ENCODE peak calls at places on chromosomes 5 and 9, in ten cellular contexts. C, R, S, W, O, N, X, L, E and G are unnamed samples.

GRCh38 chr9:109439378-109440116 is 58.6 kb downstream of the PTPN3 start:
- DNase-seq in C (no peak), R (no peak), S (no peak), W (no peak), O (no peak), N (no peak), X (no peak), L (no peak), E (no peak), G (no peak)

GRCh38 chr5:72324186-72324825 is 4.1 kb downstream of the PTCD2 start:
- DNase-seq in C (no peak), R (no peak), S (no peak), W (no peak), O (peak), N (no peak), X (no peak), L (peak), E (peak), G (no peak)

GRCh38 chr9:97076238-97076637 is 37.3 kb upstream of the CTSV start:
- DNase-seq in C (no peak), R (no peak), S (no peak), W (no peak), O (no peak), N (no peak), X (no peak), L (no peak), E (no peak), G (no peak)

GRCh38 chr5:73637565-73637964 is 11.6 kb downstream of the ARHGEF28 start:
- DNase-seq in C (no peak), R (no peak), S (no peak), W (peak), O (no peak), N (no peak), X (no peak), L (no peak), E (no peak), G (no peak)

GRCh38 chr9:93944011-93944410 is 11.1 kb downstream of the BARX1 start:
- DNase-seq in C (no peak), R (no peak), S (no peak), W (no peak), O (no peak), N (no peak), X (no peak), L (no peak), E (no peak), G (no peak)

GRCh38 chr5:155839251-155840037 is 487.5 kb upstream of the SGCD start:
- DNase-seq in C (no peak), R (peak), S (peak), W (peak), O (no peak), N (no peak), X (no peak), L (no peak), E (no peak), G (no peak)

GRCh38 chr9:38413283-38413682 is 11.0 kb downstream of the IGFBPL1 start:
- DNase-seq in C (no peak), R (no peak), S (no peak), W (no peak), O (no peak), N (no peak), X (no peak), L (no peak), E (no peak), G (no peak)

GRCh38 chr9:134533850-134534585 is 107.6 kb upstream of the COL5A1 start:
- DNase-seq in C (peak), R (no peak), S (peak), W (no peak), O (no peak), N (no peak), X (no peak), L (peak), E (no peak), G (no peak)

GRCh38 chr5:80672140-80672736 is 17.5 kb upstream of the DHFR start:
- DNase-seq in C (no peak), R (peak), S (peak), W (peak), O (peak), N (peak), X (no peak), L (peak), E (peak), G (peak)

GRCh38 chr9:127833555-127833954 is 20.9 kb downstream of the ENG start:
- DNase-seq in C (no peak), R (no peak), S (peak), W (no peak), O (no peak), N (no peak), X (no peak), L (peak), E (no peak), G (peak)

GRCh38 chr9:134492281-134492691 is 149.3 kb upstream of the COL5A1 start:
- DNase-seq in C (peak), R (peak), S (peak), W (peak), O (no peak), N (no peak), X (no peak), L (peak), E (no peak), G (peak)

GRCh38 chr5:172768573-172769323 is 2.2 kb downstream of the DUSP1 start:
- DNase-seq in C (no peak), R (no peak), S (peak), W (no peak), O (peak), N (no peak), X (no peak), L (peak), E (peak), G (peak)

GRCh38 chr5:56829137-56829536 is 13.8 kb downstream of the MAP3K1 start:
- DNase-seq in C (no peak), R (no peak), S (peak), W (no peak), O (peak), N (peak), X (no peak), L (no peak), E (peak), G (no peak)

GRCh38 chr5:150582281-150582791 is 58.1 kb upstream of the SYNPO start:
- DNase-seq in C (peak), R (peak), S (peak), W (peak), O (no peak), N (no peak), X (no peak), L (peak), E (no peak), G (no peak)

GRCh38 chr5:44987026-44987425 is 178.3 kb downstream of the MRPS30 start:
- DNase-seq in C (no peak), R (no peak), S (no peak), W (no peak), O (peak), N (no peak), X (no peak), L (no peak), E (no peak), G (no peak)

GRCh38 chr9:116998305-116998704 is 311.2 kb downstream of the TRIM32 start:
- DNase-seq in C (no peak), R (no peak), S (peak), W (peak), O (peak), N (no peak), X (no peak), L (peak), E (peak), G (no peak)

GRCh38 chr5:132363431-132364112 is 5.9 kb upstream of the SLC22A5 start:
- DNase-seq in C (peak), R (no peak), S (peak), W (no peak), O (peak), N (peak), X (no peak), L (peak), E (peak), G (peak)

GRCh38 chr5:139635606-139636206 is 12.4 kb upstream of the CXXC5 start:
- DNase-seq in C (peak), R (peak), S (peak), W (peak), O (peak), N (no peak), X (no peak), L (peak), E (peak), G (peak)

GRCh38 chr5:41695920-41696582 is 174.2 kb downstream of the OXCT1 start:
- DNase-seq in C (no peak), R (no peak), S (no peak), W (no peak), O (no peak), N (no peak), X (no peak), L (peak), E (no peak), G (no peak)
- TF ChIP-seq CTCF in C (peak), R (peak), S (peak), W (peak), O (no peak), N (peak), X (no peak), L (peak), E (peak), G (peak)

GRCh38 chr5:171271798-171272197 is 37.2 kb upstream of the TLX3 start:
- DNase-seq in C (no peak), R (no peak), S (no peak), W (no peak), O (no peak), N (no peak), X (no peak), L (no peak), E (no peak), G (no peak)

GRCh38 chr5:171269717-171270116 is 39.3 kb upstream of the TLX3 start:
- DNase-seq in C (no peak), R (no peak), S (peak), W (no peak), O (peak), N (peak), X (no peak), L (peak), E (no peak), G (peak)

GRCh38 chr5:171275822-171276544 is 33.1 kb upstream of the TLX3 start:
- DNase-seq in C (no peak), R (peak), S (no peak), W (no peak), O (no peak), N (no peak), X (no peak), L (no peak), E (no peak), G (no peak)

GRCh38 chr5:171270136-171270535 is 38.9 kb upstream of the TLX3 start:
- DNase-seq in C (no peak), R (no peak), S (peak), W (no peak), O (no peak), N (no peak), X (no peak), L (peak), E (no peak), G (no peak)

GRCh38 chr5:171272996-171273970 is 35.8 kb upstream of the TLX3 start:
- DNase-seq in C (no peak), R (peak), S (peak), W (peak), O (peak), N (peak), X (peak), L (peak), E (peak), G (peak)
- TF ChIP-seq CTCF in C (peak), R (peak), S (peak), W (peak), O (peak), N (peak), X (no peak), L (peak), E (peak), G (peak)

GRCh38 chr5:168126606-168127005 is 164.8 kb upstream of the WWC1 start:
- DNase-seq in C (no peak), R (no peak), S (no peak), W (no peak), O (no peak), N (no peak), X (no peak), L (no peak), E (no peak), G (no peak)

GRCh38 chr5:168125445-168126199 is 165.8 kb upstream of the WWC1 start:
- DNase-seq in C (no peak), R (no peak), S (no peak), W (no peak), O (peak), N (no peak), X (no peak), L (no peak), E (no peak), G (no peak)

GRCh38 chr5:168131519-168131918 is 159.9 kb upstream of the WWC1 start:
- DNase-seq in C (no peak), R (no peak), S (no peak), W (no peak), O (no peak), N (no peak), X (no peak), L (no peak), E (no peak), G (no peak)

GRCh38 chr5:168128154-168128553 is 163.3 kb upstream of the WWC1 start:
- DNase-seq in C (no peak), R (no peak), S (no peak), W (no peak), O (no peak), N (no peak), X (no peak), L (no peak), E (no peak), G (no peak)

GRCh38 chr5:168128556-168128955 is 162.9 kb upstream of the WWC1 start:
- DNase-seq in C (no peak), R (peak), S (no peak), W (no peak), O (no peak), N (no peak), X (no peak), L (no peak), E (no peak), G (no peak)
- TF ChIP-seq CTCF in C (no peak), R (no peak), S (no peak), W (no peak), O (no peak), N (no peak), X (no peak), L (no peak), E (no peak), G (no peak)

GRCh38 chr5:42840842-42841574 is 29.3 kb upstream of the SELENOP start:
- DNase-seq in C (no peak), R (no peak), S (no peak), W (no peak), O (no peak), N (no peak), X (no peak), L (no peak), E (peak), G (no peak)
- TF ChIP-seq CTCF in C (no peak), R (no peak), S (no peak), W (no peak), O (no peak), N (no peak), X (no peak), L (no peak), E (no peak), G (no peak)

GRCh38 chr9:131117762-131118145 is 7.6 kb upstream of the NUP214 start:
- DNase-seq in C (no peak), R (no peak), S (no peak), W (no peak), O (no peak), N (no peak), X (no peak), L (no peak), E (no peak), G (no peak)
- TF ChIP-seq CTCF in C (no peak), R (no peak), S (no peak), W (no peak), O (no peak), N (no peak), X (no peak), L (no peak), E (no peak), G (no peak)

GRCh38 chr9:18137815-18138214 is 336.1 kb upstream of the ADAMTSL1 start:
- DNase-seq in C (no peak), R (no peak), S (no peak), W (no peak), O (no peak), N (no peak), X (no peak), L (no peak), E (no peak), G (no peak)

GRCh38 chr9:18146329-18146728 is 327.6 kb upstream of the ADAMTSL1 start:
- DNase-seq in C (no peak), R (no peak), S (no peak), W (no peak), O (no peak), N (no peak), X (no peak), L (no peak), E (no peak), G (no peak)

GRCh38 chr9:18141681-18142080 is 332.3 kb upstream of the ADAMTSL1 start:
- DNase-seq in C (no peak), R (no peak), S (no peak), W (no peak), O (no peak), N (no peak), X (no peak), L (no peak), E (no peak), G (no peak)

GRCh38 chr9:18138676-18139075 is 335.3 kb upstream of the ADAMTSL1 start:
- DNase-seq in C (no peak), R (no peak), S (no peak), W (no peak), O (no peak), N (no peak), X (no peak), L (no peak), E (no peak), G (no peak)

GRCh38 chr9:18142964-18143363 is 331.0 kb upstream of the ADAMTSL1 start:
- DNase-seq in C (no peak), R (no peak), S (no peak), W (no peak), O (peak), N (no peak), X (no peak), L (peak), E (no peak), G (no peak)
- TF ChIP-seq CTCF in C (peak), R (no peak), S (peak), W (peak), O (peak), N (no peak), X (no peak), L (peak), E (peak), G (peak)

DNA sequence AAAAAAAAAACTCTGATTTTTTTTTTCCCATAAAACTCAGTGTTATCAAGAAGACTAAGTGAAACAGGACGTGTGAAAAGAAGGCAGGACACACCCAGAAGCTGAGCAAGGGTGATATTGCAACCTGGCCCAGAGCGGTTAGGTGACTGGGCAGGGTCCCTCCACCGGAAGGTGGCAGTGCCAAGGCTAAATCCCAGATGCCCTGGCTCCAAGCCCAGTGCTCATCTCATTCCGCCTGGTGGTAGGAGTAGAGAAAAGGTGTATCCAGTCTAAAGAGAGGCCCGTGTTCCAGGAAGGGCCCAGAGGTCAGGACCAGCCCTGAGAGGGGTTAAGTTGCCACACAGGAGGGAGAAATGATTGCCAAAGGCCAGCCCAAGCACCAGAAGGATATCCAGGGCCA is 51.5 kb upstream of the SAP30L start:
- DNase-seq in C (no peak), R (no peak), S (no peak), W (no peak), O (no peak), N (no peak), X (no peak), L (no peak), E (no peak), G (no peak)
- TF ChIP-seq CTCF in C (peak), R (no peak), S (no peak), W (no peak), O (no peak), N (peak), X (no peak), L (no peak), E (no peak), G (no peak)

GRCh38 chr9:18017136-18017535 is 438.3 kb downstream of the SH3GL2 start:
- DNase-seq in C (no peak), R (peak), S (no peak), W (no peak), O (no peak), N (no peak), X (no peak), L (no peak), E (no peak), G (no peak)
- TF ChIP-seq CTCF in C (no peak), R (peak), S (no peak), W (no peak), O (no peak), N (no peak), X (no peak), L (no peak), E (no peak), G (peak)

DNA sequence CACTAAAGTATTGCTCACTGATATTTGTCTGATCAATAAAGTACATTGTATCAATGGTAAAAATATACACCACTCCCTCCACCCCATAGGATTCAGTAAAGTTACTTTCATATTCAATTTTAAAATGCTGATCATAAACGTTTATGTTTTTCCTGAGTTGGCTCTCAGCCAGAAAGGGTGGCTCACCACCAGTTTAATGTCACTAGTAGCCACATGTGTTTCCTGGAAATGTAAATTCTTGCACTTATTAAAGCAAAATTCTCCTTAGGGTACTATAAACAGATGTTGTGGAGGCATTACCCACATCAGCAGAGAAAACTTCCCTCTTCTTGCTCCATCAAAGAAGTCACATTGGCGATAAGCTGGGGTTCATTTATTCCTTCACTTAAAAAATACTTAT is 210.3 kb downstream of the SREK1 start:
- DNase-seq in C (no peak), R (no peak), S (no peak), W (no peak), O (no peak), N (no peak), X (no peak), L (no peak), E (no peak), G (no peak)
- TF ChIP-seq CTCF in C (no peak), R (no peak), S (no peak), W (no peak), O (no peak), N (no peak), X (no peak), L (no peak), E (no peak), G (no peak)

GRCh38 chr5:134139377-134139851 is 24.9 kb downstream of the TCF7 start:
- DNase-seq in C (no peak), R (no peak), S (no peak), W (no peak), O (no peak), N (no peak), X (no peak), L (peak), E (no peak), G (no peak)

GRCh38 chr5:134141346-134142050 is 27.0 kb downstream of the TCF7 start:
- DNase-seq in C (no peak), R (no peak), S (no peak), W (no peak), O (no peak), N (no peak), X (no peak), L (peak), E (peak), G (peak)

GRCh38 chr5:134142088-134142487 is 27.6 kb downstream of the TCF7 start:
- DNase-seq in C (no peak), R (no peak), S (no peak), W (no peak), O (no peak), N (no peak), X (no peak), L (no peak), E (no peak), G (no peak)

GRCh38 chr5:134139891-134140469 is 25.5 kb downstream of the TCF7 start:
- DNase-seq in C (no peak), R (no peak), S (no peak), W (no peak), O (no peak), N (no peak), X (no peak), L (no peak), E (no peak), G (no peak)

GRCh38 chr5:134140530-134141201 is 26.2 kb downstream of the TCF7 start:
- DNase-seq in C (peak), R (peak), S (peak), W (peak), O (peak), N (peak), X (peak), L (peak), E (peak), G (peak)
- TF ChIP-seq CTCF in C (peak), R (peak), S (peak), W (peak), O (peak), N (peak), X (peak), L (peak), E (peak), G (peak)